ENCODE peak calls at places on chromosomes 3 and 15, in four cellular contexts. D is HFF-Myc, S is aorta, U is testis. C is an unnamed sample.

GRCh38 chr3:134427400-134428111 is 53.3 kb upstream of the AMOTL2 start:
- DNase-seq in D (peak; percentile 78), S (no peak), U (no peak), C (no peak)

GRCh38 chr15:38662805-38663204 is 98.2 kb upstream of the RASGRP1 start:
- DNase-seq in D (no peak), S (no peak), U (no peak), C (no peak)

GRCh38 chr15:67174864-67175573 is 79.4 kb downstream of the AAGAB start:
- DNase-seq in S (no peak), D (no peak), U (no peak), C (peak; percentile 21)

GRCh38 chr15:39756806-39757522 is 25.7 kb downstream of the FSIP1 start:
- DNase-seq in U (peak; percentile 51), S (no peak), D (peak; percentile 43), C (no peak)

GRCh38 chr3:188153498-188153948 is 434 bp upstream of the LPP start:
- DNase-seq in U (peak; percentile 88), D (peak; percentile 81), S (peak; percentile 91), C (no peak)

GRCh38 chr15:96326551-96327154 is 3.8 kb upstream of the NR2F2 start:
- DNase-seq in U (no peak), D (no peak), S (peak; percentile 60), C (no peak)

GRCh38 chr3:9730747-9731205 is 759 bp upstream of the BRPF1 start:
- DNase-seq in S (no peak), U (no peak), D (no peak), C (no peak)

GRCh38 chr3:42187936-42188335 is 78.0 kb downstream of the CCK start:
- DNase-seq in D (no peak), U (no peak), S (no peak), C (no peak)

GRCh38 chr3:196159952-196160804 is 51.0 kb downstream of the ZDHHC19 start:
- DNase-seq in U (no peak), D (no peak), S (peak; percentile 76), C (no peak)

GRCh38 chr3:35200056-35200455 is 439.3 kb upstream of the ARPP21 start:
- DNase-seq in S (no peak), U (no peak), D (no peak), C (no peak)

GRCh38 chr15:63971427-63971805 is 74.9 kb downstream of the DAPK2 start:
- DNase-seq in S (no peak), U (no peak), D (no peak), C (peak; percentile 34)

GRCh38 chr15:38810686-38811085 is 246.1 kb upstream of the RASGRP1 start:
- DNase-seq in D (no peak), U (no peak), S (no peak), C (no peak)

GRCh38 chr3:62611541-62612240 is 238.3 kb upstream of the FEZF2 start:
- DNase-seq in S (no peak), D (no peak), U (no peak), C (no peak)

GRCh38 chr3:123817413-123817812 is 66.7 kb downstream of the MYLK start:
- DNase-seq in S (no peak), U (no peak), D (no peak), C (no peak)

GRCh38 chr3:20511863-20512262 is 325.9 kb upstream of the SGO1 start:
- DNase-seq in U (no peak), D (peak; percentile 60), S (no peak), C (no peak)

GRCh38 chr3:71215351-71215750 is 368.2 kb downstream of the FOXP1 start:
- DNase-seq in D (no peak), S (no peak), U (no peak), C (no peak)

GRCh38 chr15:70297465-70298152 is 199.9 kb upstream of the TLE3 start:
- DNase-seq in S (no peak), U (no peak), D (no peak), C (no peak)

GRCh38 chr3:71425491-71426071 is 157.9 kb downstream of the FOXP1 start:
- DNase-seq in U (no peak), S (no peak), D (peak; percentile 40), C (no peak)

C was measured in activated T-helper 9 cell treated with anti-CD3 and anti-CD28 coated beads, Interleukin-2, amount 50 U/mL, for 16 hours.